ENCODE peak calls at places on chromosomes 16 and 17, in eight cellular contexts. V is uterus, K is OCI-LY7, I is colonic mucosa, A is SK-N-SH, E is thoracic aorta, J is A549, C is sigmoid colon. W is an unnamed sample.

GRCh38 chr17:58330997-58331814 is 2.6 kb upstream of the TSPOAP1 start:
- DNase-seq in V (no peak), K (peak; percentile 83), I (peak; percentile 57), A (peak; percentile 20), E (no peak), J (no peak), C (no peak), W (no peak)

GRCh38 chr17:49986396-49987289 is 8.4 kb downstream of the DLX3 start:
- DNase-seq in V (no peak), K (no peak), I (no peak), A (peak; percentile 26), E (no peak), J (no peak), C (peak; percentile 38), W (no peak)

GRCh38 chr17:1645207-1646171 is at the start of gene SCARF1:
- DNase-seq in V (no peak), K (no peak), I (no peak), A (no peak), E (no peak), J (no peak), C (peak; percentile 79), W (peak; percentile 76)

GRCh38 chr16:84513111-84514065 is 8.9 kb upstream of the MEAK7 start:
- DNase-seq in V (no peak), K (no peak), I (no peak), A (no peak), E (no peak), J (no peak), C (peak; percentile 11), W (no peak)

GRCh38 chr17:35373984-35374765 is 754 bp upstream of the SLFN11 start:
- DNase-seq in V (peak; percentile 64), K (no peak), I (peak; percentile 37), A (peak; percentile 34), E (no peak), J (peak; percentile 40), C (peak; percentile 88), W (peak; percentile 46)

GRCh38 chr17:75067856-75068255 is 19.9 kb upstream of the SLC16A5 start:
- DNase-seq in V (no peak), K (no peak), I (no peak), A (no peak), E (no peak), J (no peak), C (no peak), W (no peak)

GRCh38 chr16:53680756-53681155 is 22.9 kb downstream of the RPGRIP1L start:
- DNase-seq in V (no peak), K (no peak), I (no peak), A (no peak), E (no peak), J (no peak), C (no peak), W (no peak)

GRCh38 chr16:66167564-66168291 is 198.8 kb upstream of the CDH5 start:
- DNase-seq in V (no peak), K (no peak), I (no peak), A (no peak), E (no peak), J (no peak), C (no peak), W (no peak)

GRCh38 chr16:53356478-53357207 is 77.6 kb upstream of the RBL2 start:
- DNase-seq in V (no peak), K (peak; percentile 17), I (no peak), A (no peak), E (no peak), J (no peak), C (no peak), W (no peak)

GRCh38 chr17:83058478-83059167 is 20.8 kb upstream of the METRNL start:
- DNase-seq in V (no peak), K (no peak), I (peak; percentile 14), A (peak; percentile 22), E (peak; percentile 0), J (no peak), C (peak; percentile 46), W (no peak)

GRCh38 chr17:17359271-17359670 is 56.1 kb downstream of the NT5M start:
- DNase-seq in V (no peak), K (no peak), I (no peak), A (no peak), E (no peak), J (no peak), C (no peak), W (no peak)

GRCh38 chr17:48646183-48647102 is 20.3 kb upstream of the HOXB9 start:
- DNase-seq in V (no peak), K (no peak), I (peak; percentile 76), A (peak; percentile 23), E (no peak), J (peak; percentile 64), C (no peak), W (no peak)

GRCh38 chr16:31472559-31473203 is 729 bp downstream of the TGFB1I1 start:
- DNase-seq in V (peak; percentile 97), K (no peak), I (peak; percentile 92), A (peak; percentile 98), E (peak; percentile 81), J (peak; percentile 89), C (peak; percentile 99), W (peak; percentile 90)

GRCh38 chr17:11928436-11928835 is 68.8 kb downstream of the ZNF18 start:
- DNase-seq in V (no peak), K (no peak), I (no peak), A (no peak), E (no peak), J (no peak), C (no peak), W (no peak)

GRCh38 chr16:81879625-81880024 is 100.5 kb downstream of the PLCG2 start:
- DNase-seq in V (no peak), K (peak; percentile 46), I (no peak), A (no peak), E (no peak), J (no peak), C (no peak), W (no peak)

GRCh38 chr16:4936181-4936990 is 562 bp downstream of the PPL start:
- DNase-seq in V (peak; percentile 54), K (no peak), I (peak; percentile 53), A (peak; percentile 75), E (no peak), J (no peak), C (peak; percentile 78), W (peak; percentile 32)

GRCh38 chr17:7186241-7186640 is 7.1 kb upstream of the ASGR1 start:
- DNase-seq in V (no peak), K (peak; percentile 26), I (no peak), A (no peak), E (no peak), J (peak; percentile 37), C (no peak), W (no peak)

DNA sequence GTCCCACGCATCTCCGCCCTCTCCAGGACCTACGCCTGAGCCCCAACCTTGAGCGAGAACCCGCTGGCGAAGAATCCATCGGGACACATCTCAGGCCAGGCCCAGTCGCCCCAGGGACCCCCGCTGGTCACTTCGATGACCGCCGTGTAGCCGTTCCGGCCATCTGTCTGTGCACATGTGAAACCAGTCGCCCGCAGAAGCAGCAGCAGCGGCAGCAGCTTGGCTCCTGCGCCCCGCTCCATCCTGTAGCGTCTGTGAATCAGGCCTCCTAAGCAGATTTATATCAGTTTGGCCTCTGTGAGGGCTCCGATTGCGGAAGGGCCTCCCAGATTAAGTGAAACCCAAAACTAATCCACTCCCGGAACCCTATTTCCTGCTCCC is at the start of gene VMO1:
- DNase-seq in V (peak; percentile 43), K (no peak), I (no peak), A (peak; percentile 73), E (no peak), J (no peak), C (peak; percentile 74), W (no peak)
- H3K27ac ChIP-seq in V (no peak within 1 kb of the TSS), K (no peak within 1 kb of the TSS), I (no peak within 1 kb of the TSS), A (no peak within 1 kb of the TSS), E (no peak within 1 kb of the TSS), J (peak within 1 kb of the TSS; percentile 43), C (no peak within 1 kb of the TSS), W (no peak within 1 kb of the TSS)

GRCh38 chr17:81251091-81251942 is 12.2 kb downstream of the NDUFAF8 start:
- DNase-seq in V (no peak), K (peak; percentile 88), I (peak; percentile 82), A (no peak), E (no peak), J (no peak), C (no peak), W (peak; percentile 33)
- H3K4me3 ChIP-seq in V (no peak overlapping the region), K (peak overlapping the region; percentile 57), I (no peak overlapping the region), A (no peak overlapping the region), E (no peak overlapping the region), J (no peak overlapping the region), C (no peak overlapping the region), W (no peak overlapping the region)

GRCh38 chr17:63987616-63988478 is 10.3 kb upstream of the PRR29 start:
- DNase-seq in V (no peak), K (no peak), I (no peak), A (no peak), E (no peak), J (no peak), C (no peak), W (no peak)
- H3K27ac ChIP-seq in V (no peak overlapping the region), K (no peak overlapping the region), I (no peak overlapping the region), A (no peak overlapping the region), E (no peak overlapping the region), J (peak overlapping the region; percentile 18), C (peak overlapping the region; percentile 2), W (no peak overlapping the region)

GRCh38 chr16:24995469-24995868 is 19.7 kb downstream of the ARHGAP17 start:
- DNase-seq in V (no peak), K (no peak), I (no peak), A (no peak), E (no peak), J (no peak), C (no peak), W (no peak)

GRCh38 chr16:24992696-24993095 is 22.5 kb downstream of the ARHGAP17 start:
- DNase-seq in V (no peak), K (no peak), I (no peak), A (no peak), E (no peak), J (no peak), C (no peak), W (no peak)

GRCh38 chr16:24996301-24996700 is 18.9 kb downstream of the ARHGAP17 start:
- DNase-seq in V (no peak), K (no peak), I (no peak), A (no peak), E (no peak), J (no peak), C (no peak), W (no peak)

GRCh38 chr16:24995033-24995432 is 20.1 kb downstream of the ARHGAP17 start:
- DNase-seq in V (no peak), K (no peak), I (no peak), A (no peak), E (no peak), J (no peak), C (no peak), W (no peak)

DNA sequence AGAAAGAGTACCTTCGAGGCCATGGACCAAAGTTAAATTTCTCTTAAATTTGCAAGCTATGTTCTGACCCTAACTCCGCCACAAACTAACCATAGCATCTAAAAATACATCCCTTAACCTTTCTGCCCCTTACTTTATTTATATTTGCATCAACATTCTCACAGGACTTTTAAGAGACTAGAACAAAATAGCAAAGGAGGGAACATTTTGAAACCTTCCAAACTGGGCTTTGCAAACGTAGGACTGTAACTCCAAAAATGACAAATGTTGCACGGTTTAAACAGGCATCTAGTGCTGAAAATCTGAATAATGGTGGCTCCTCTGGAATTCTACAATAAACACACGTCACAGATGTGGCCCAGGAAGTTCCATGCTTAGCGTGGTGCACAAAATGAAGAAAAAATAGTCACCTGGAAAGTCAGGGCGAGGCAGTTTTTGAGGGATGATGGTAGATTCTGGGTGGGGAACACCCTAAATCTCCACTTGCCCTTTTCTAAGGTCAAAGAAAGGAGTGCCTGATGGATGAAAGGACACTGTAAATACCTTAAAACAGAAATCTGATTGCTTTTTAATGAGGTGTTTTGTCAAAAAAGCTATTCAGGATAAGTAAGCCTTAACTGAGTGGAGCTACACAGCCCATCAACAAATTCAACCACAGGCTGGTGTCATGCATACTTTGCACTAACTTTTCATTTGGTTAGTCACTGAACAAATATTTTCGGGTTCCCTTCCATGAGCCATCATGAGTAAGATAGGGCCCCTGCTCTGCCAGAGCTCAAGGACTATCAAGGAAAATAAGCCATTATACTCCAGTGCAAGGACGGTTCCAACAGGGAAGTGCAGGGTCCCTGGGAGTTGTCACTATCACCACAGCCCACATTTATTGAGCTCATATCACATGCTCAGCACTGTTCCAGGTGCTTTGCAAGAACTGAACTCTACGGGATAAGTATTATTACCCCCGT is 21.2 kb downstream of the ARHGAP17 start:
- DNase-seq in V (no peak), K (no peak), I (peak; percentile 68), A (no peak), E (no peak), J (peak; percentile 78), C (no peak), W (no peak)
- H3K4me3 ChIP-seq in V (no peak overlapping the region), K (no peak overlapping the region), I (no peak overlapping the region), A (no peak overlapping the region), E (peak overlapping the region; percentile 38), J (no peak overlapping the region), C (no peak overlapping the region), W (no peak overlapping the region)

W was measured in heart right ventricle.